ENCODE peak calls at places on chromosome 18, in ten cellular contexts. K, L, Y, H, U, T, O, F, X and Z are unnamed samples.

GRCh38 chr18:65994294-65994693 is 243.5 kb downstream of the CDH7 start:
- DNase-seq in F (no peak), T (no peak), O (no peak), X (no peak), Y (no peak), K (no peak), L (no peak), U (no peak), H (no peak), Z (no peak)

GRCh38 chr18:41096504-41096903 is 858.5 kb upstream of the PIK3C3 start:
- DNase-seq in U (no peak), L (no peak), X (no peak), T (peak), K (peak), H (no peak), F (peak), O (no peak), Y (no peak), Z (no peak)

GRCh38 chr18:10321987-10322386 is 132.4 kb upstream of the APCDD1 start:
- DNase-seq in U (no peak), Y (no peak), H (no peak), F (no peak), X (no peak), K (no peak), O (no peak), L (no peak), T (no peak), Z (no peak)

GRCh38 chr18:68034293-68034692 is 517.8 kb upstream of the DSEL start:
- DNase-seq in L (no peak), Y (no peak), X (no peak), K (peak), F (peak), U (no peak), T (no peak), H (no peak), O (no peak), Z (peak)

GRCh38 chr18:56576826-56577573 is 61.4 kb downstream of the TXNL1 start:
- DNase-seq in X (no peak), O (no peak), L (peak), K (no peak), Y (no peak), U (no peak), F (no peak), H (no peak), T (peak), Z (peak)

GRCh38 chr18:54607213-54607934 is 16.3 kb downstream of the DYNAP start:
- DNase-seq in T (peak), L (no peak), F (no peak), U (no peak), O (no peak), K (peak), Y (no peak), H (peak), X (no peak), Z (no peak)

GRCh38 chr18:24818451-24818850 is 358.0 kb downstream of the HRH4 start:
- DNase-seq in Y (no peak), F (no peak), X (no peak), T (no peak), L (no peak), U (no peak), H (no peak), K (no peak), O (no peak), Z (no peak)

GRCh38 chr18:24802439-24802838 is 342.0 kb downstream of the HRH4 start:
- DNase-seq in O (no peak), H (no peak), L (no peak), U (no peak), T (no peak), F (no peak), K (no peak), Y (no peak), X (no peak), Z (no peak)

GRCh38 chr18:48172226-48173006 is 236.8 kb downstream of the ZBTB7C start:
- DNase-seq in H (no peak), F (no peak), U (no peak), L (no peak), T (no peak), X (peak), Y (no peak), K (no peak), O (no peak), Z (no peak)

GRCh38 chr18:10457798-10458197 is 3.4 kb downstream of the APCDD1 start:
- DNase-seq in H (no peak), Y (no peak), L (no peak), O (no peak), U (no peak), K (no peak), F (no peak), X (no peak), T (peak), Z (no peak)

GRCh38 chr18:55090566-55091187 is 131.4 kb upstream of the CCDC68 start:
- DNase-seq in U (no peak), H (no peak), L (no peak), F (no peak), O (no peak), K (no peak), Y (no peak), T (peak), X (no peak), Z (no peak)

GRCh38 chr18:13388586-13389490 is 170.3 kb downstream of the LDLRAD4 start:
- DNase-seq in O (no peak), H (peak), F (no peak), U (no peak), Y (no peak), L (no peak), X (peak), T (no peak), K (no peak), Z (no peak)

GRCh38 chr18:53467756-53468155 is 756.7 kb downstream of the MBD2 start:
- DNase-seq in X (no peak), Y (no peak), O (no peak), H (no peak), T (no peak), L (no peak), K (no peak), F (no peak), U (no peak), Z (no peak)

GRCh38 chr18:61854578-61854977 is 38.2 kb downstream of the RNF152 start:
- DNase-seq in U (no peak), F (no peak), L (no peak), Y (no peak), O (no peak), T (peak), H (no peak), X (no peak), K (peak), Z (peak)

GRCh38 chr18:76524900-76525698 is 30.1 kb upstream of the ZNF516 start:
- DNase-seq in K (peak), T (peak), O (no peak), Y (no peak), H (no peak), F (no peak), L (no peak), X (no peak), U (no peak), Z (peak)

GRCh38 chr18:79625195-79625923 is 54.2 kb upstream of the CTDP1 start:
- DNase-seq in U (peak), F (no peak), X (peak), Y (peak), T (no peak), K (peak), O (no peak), H (no peak), L (no peak), Z (no peak)

GRCh38 chr18:13268035-13268700 is 49.6 kb downstream of the LDLRAD4 start:
- DNase-seq in X (peak), F (peak), O (no peak), U (no peak), Y (no peak), H (peak), L (no peak), K (peak), T (peak), Z (no peak)

GRCh38 chr18:76558881-76559667 is 64.0 kb upstream of the ZNF516 start:
- DNase-seq in X (no peak), F (no peak), H (no peak), K (no peak), T (peak), L (no peak), U (no peak), O (no peak), Y (no peak), Z (no peak)

GRCh38 chr18:32769242-32770180 is 3.3 kb downstream of the KLHL14 start:
- DNase-seq in T (no peak), F (no peak), U (peak), H (no peak), L (no peak), O (no peak), X (no peak), K (peak), Y (peak), Z (no peak)

GRCh38 chr18:79971986-79972385 is 7.5 kb downstream of the HSBP1L1 start:
- DNase-seq in U (no peak), H (no peak), Y (no peak), X (no peak), K (no peak), F (no peak), L (no peak), T (no peak), O (no peak), Z (no peak)

GRCh38 chr18:12233378-12233777 is 20.8 kb upstream of the CIDEA start:
- DNase-seq in Y (no peak), L (no peak), O (no peak), X (no peak), F (no peak), K (peak), H (no peak), T (peak), U (no peak), Z (peak)

GRCh38 chr18:50475538-50476193 is 84.2 kb upstream of the MAPK4 start:
- DNase-seq in F (no peak), L (no peak), T (no peak), Y (no peak), U (no peak), O (no peak), K (no peak), H (no peak), X (no peak), Z (no peak)

GRCh38 chr18:23542471-23542870 is 39.2 kb downstream of the RMC1 start:
- DNase-seq in O (no peak), H (no peak), F (no peak), K (no peak), Y (no peak), T (peak), X (no peak), U (no peak), L (no peak), Z (no peak)

GRCh38 chr18:8793445-8794132 is 88.2 kb downstream of the MTCL1 start:
- DNase-seq in L (no peak), F (no peak), T (peak), U (no peak), K (no peak), X (no peak), O (no peak), Y (no peak), H (no peak), Z (no peak)

GRCh38 chr18:3585656-3586509 is 135.9 kb downstream of the TGIF1 start:
- DNase-seq in O (peak), H (peak), L (peak), K (peak), Y (peak), T (peak), U (peak), X (peak), F (peak), Z (peak)

GRCh38 chr18:47247036-47247832 is 4.2 kb downstream of the SKOR2 start:
- DNase-seq in Y (no peak), K (no peak), X (no peak), L (no peak), O (no peak), U (no peak), T (no peak), H (no peak), F (no peak), Z (no peak)

GRCh38 chr18:65753520-65753919 is 2.7 kb downstream of the CDH7 start:
- DNase-seq in U (peak), Y (no peak), H (no peak), F (no peak), O (no peak), L (no peak), X (no peak), K (no peak), T (peak), Z (no peak)

GRCh38 chr18:72235422-72235821 is 308.7 kb downstream of the CBLN2 start:
- DNase-seq in K (no peak), T (no peak), U (no peak), Y (no peak), O (no peak), X (no peak), H (no peak), L (no peak), F (no peak), Z (no peak)

GRCh38 chr18:7147399-7147798 is 29.8 kb upstream of the LAMA1 start:
- DNase-seq in T (no peak), X (peak), K (no peak), U (no peak), O (no peak), L (no peak), H (no peak), Y (no peak), F (no peak), Z (no peak)

GRCh38 chr18:49846263-49846662 is 32.9 kb upstream of the ACAA2 start:
- DNase-seq in K (peak), L (no peak), Y (no peak), X (no peak), O (no peak), U (no peak), F (peak), H (no peak), T (peak), Z (no peak)

GRCh38 chr18:74457743-74458465 is 796 bp upstream of the DIPK1C start:
- DNase-seq in L (peak), X (no peak), F (no peak), U (no peak), Y (no peak), H (no peak), K (no peak), O (no peak), T (no peak), Z (no peak)

GRCh38 chr18:57434177-57434535 is 1.0 kb upstream of the ONECUT2 start:
- DNase-seq in X (no peak), U (no peak), Y (no peak), K (no peak), F (no peak), L (no peak), O (no peak), T (no peak), H (peak), Z (no peak)

GRCh38 chr18:36432880-36433279 is 135.4 kb downstream of the FHOD3 start:
- DNase-seq in Y (no peak), O (no peak), H (no peak), K (no peak), X (no peak), U (no peak), F (no peak), T (no peak), L (no peak), Z (no peak)

GRCh38 chr18:35732652-35733051 is 151.1 kb downstream of the GALNT1 start:
- DNase-seq in F (peak), T (peak), X (no peak), Y (no peak), H (no peak), U (no peak), K (peak), O (no peak), L (no peak), Z (no peak)

GRCh38 chr18:741931-742512 is 29.6 kb upstream of the ENOSF1 start:
- DNase-seq in X (no peak), F (peak), L (no peak), K (peak), O (no peak), Y (peak), U (peak), T (peak), H (no peak), Z (peak)

GRCh38 chr18:41966943-41967342 is 11.9 kb downstream of the PIK3C3 start:
- DNase-seq in L (no peak), K (no peak), T (no peak), Y (no peak), U (no peak), H (no peak), X (no peak), F (no peak), O (no peak), Z (no peak)

GRCh38 chr18:50268022-50268747 is 1.9 kb upstream of the CFAP53 start:
- DNase-seq in T (peak), L (peak), X (peak), H (peak), K (peak), U (peak), O (peak), Y (peak), F (peak), Z (peak)

GRCh38 chr18:60809937-60810336 is 437.4 kb upstream of the MC4R start:
- DNase-seq in O (no peak), T (no peak), L (no peak), F (no peak), Y (no peak), H (no peak), X (no peak), K (no peak), U (no peak), Z (no peak)

GRCh38 chr18:80154293-80154692 is 45.2 kb downstream of the ADNP2 start:
- DNase-seq in H (no peak), U (peak), K (peak), T (no peak), X (no peak), O (no peak), L (no peak), Y (peak), F (no peak), Z (no peak)